ENCODE peak calls at places on chromosomes 6 and 20, in six cellular contexts. G is IMR-90, X is body of pancreas, S is transverse colon, T is tibial nerve, D is heart left ventricle. W is an unnamed sample.

GRCh38 chr6:101163611-101164010 is 229.9 kb upstream of the GRIK2 start:
- DNase-seq in G (no peak), D (no peak), T (no peak), S (no peak), X (no peak), W (no peak)

GRCh38 chr20:45779011-45779915 is 12.4 kb downstream of the WFDC3 start:
- DNase-seq in S (peak; percentile 88), D (peak; percentile 70), T (peak; percentile 90), G (peak; percentile 100), X (peak; percentile 95), W (no peak)

GRCh38 chr20:61520076-61520639 is 268.1 kb downstream of the CDH4 start:
- DNase-seq in X (no peak), D (no peak), T (no peak), G (no peak), S (no peak), W (no peak)

GRCh38 chr20:10949930-10950783 is 276.4 kb upstream of the JAG1 start:
- DNase-seq in G (no peak), S (no peak), D (no peak), X (peak; percentile 52), T (no peak), W (no peak)

GRCh38 chr20:39909447-39909846 is 779.6 kb downstream of the MAFB start:
- DNase-seq in D (no peak), X (peak; percentile 50), G (no peak), T (peak; percentile 24), S (peak; percentile 10), W (no peak)

GRCh38 chr6:110534731-110535164 is 58.3 kb upstream of the SLC22A16 start:
- DNase-seq in S (no peak), D (peak; percentile 45), T (peak; percentile 41), G (peak; percentile 72), X (no peak), W (no peak)

GRCh38 chr6:146700078-146700686 is 101.4 kb downstream of the ADGB start:
- DNase-seq in D (peak; percentile 66), X (peak; percentile 89), G (peak; percentile 83), T (peak; percentile 94), S (peak; percentile 78), W (peak; percentile 2)

GRCh38 chr6:133340557-133340956 is 99.4 kb downstream of the EYA4 start:
- DNase-seq in S (no peak), X (no peak), G (peak; percentile 56), T (no peak), D (no peak), W (no peak)

GRCh38 chr6:146851837-146852236 is 253.1 kb downstream of the ADGB start:
- DNase-seq in D (no peak), T (no peak), G (peak; percentile 94), S (no peak), X (no peak), W (no peak)

GRCh38 chr6:106084106-106084963 is 1.8 kb upstream of the PRDM1 start:
- DNase-seq in T (peak; percentile 48), X (peak; percentile 46), S (peak; percentile 52), D (no peak), G (peak; percentile 92), W (no peak)

GRCh38 chr20:17990278-17990972 is 21.6 kb downstream of the MGME1 start:
- DNase-seq in X (no peak), D (no peak), T (no peak), G (peak; percentile 58), S (no peak), W (no peak)

GRCh38 chr6:33697845-33698244 is 13.7 kb downstream of the UQCC2 start:
- DNase-seq in T (no peak), S (no peak), D (peak; percentile 19), G (no peak), X (no peak), W (no peak)

GRCh38 chr6:84779380-84779779 is 15.0 kb upstream of the TBX18 start:
- DNase-seq in T (no peak), G (no peak), D (no peak), S (no peak), X (no peak), W (no peak)

GRCh38 chr6:5871296-5871695 is 135.4 kb downstream of the NRN1 start:
- DNase-seq in S (no peak), G (no peak), D (no peak), X (no peak), T (no peak), W (no peak)

GRCh38 chr6:11172501-11173337 is 59.7 kb downstream of the NEDD9 start:
- DNase-seq in G (peak; percentile 27), S (peak; percentile 75), X (peak; percentile 63), T (peak; percentile 82), D (peak; percentile 66), W (no peak)

GRCh38 chr6:13573669-13574110 is 711 bp upstream of the SIRT5 start:
- DNase-seq in X (peak; percentile 63), T (no peak), D (peak; percentile 63), S (peak; percentile 53), G (peak; percentile 46), W (no peak)

DNA sequence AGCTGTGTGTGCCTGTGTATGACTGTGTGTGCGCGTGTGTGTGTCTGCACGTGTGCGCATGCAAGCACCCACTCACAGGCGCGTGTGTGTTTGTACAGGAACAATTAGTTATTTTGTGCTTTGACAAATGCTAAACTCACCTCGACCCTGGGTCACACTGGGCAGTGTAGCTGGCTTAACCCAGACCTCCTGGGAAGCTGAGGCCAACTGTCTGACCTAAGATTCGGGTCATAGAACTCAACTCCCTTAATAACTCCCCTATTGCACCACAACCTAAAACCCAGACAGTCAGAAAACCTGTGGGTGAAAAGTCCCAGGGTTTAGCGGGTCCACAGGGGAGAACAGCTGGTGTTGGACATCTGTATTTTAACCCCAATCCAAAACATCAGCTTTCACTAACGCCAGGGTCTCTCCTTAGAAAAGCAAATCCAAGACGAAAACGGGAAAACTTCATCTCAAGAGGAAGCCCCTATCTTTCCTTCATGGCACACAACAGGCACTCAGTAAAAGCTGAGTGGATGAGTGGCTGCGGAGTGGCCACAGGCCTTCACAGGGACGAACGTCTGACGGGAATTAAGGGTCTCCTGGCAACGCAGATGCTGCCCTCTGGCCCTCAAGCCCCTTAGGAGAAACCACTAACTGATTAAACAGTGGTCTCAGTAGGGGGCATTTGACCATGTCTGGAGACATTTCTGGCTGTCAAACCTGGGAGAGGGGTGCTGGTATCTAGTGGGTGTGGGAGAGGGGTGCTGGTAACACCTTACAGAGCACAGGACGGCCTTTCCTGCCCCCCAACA is 4.5 kb downstream of the PMEPA1 start:
- DNase-seq in G (no peak), X (no peak), D (no peak), S (no peak), T (no peak), W (no peak)
- H3K36me3 ChIP-seq in G (no peaks in the 10 kb centered on the region), X (no peaks in the 10 kb centered on the region), D (no peaks in the 10 kb centered on the region), S (no peaks in the 10 kb centered on the region), T (no peaks in the 10 kb centered on the region), W (no peaks in the 10 kb centered on the region)

GRCh38 chr20:35700625-35701148 is 1.5 kb downstream of the ROMO1 start:
- DNase-seq in X (no peak), G (no peak), T (no peak), S (no peak), D (no peak), W (no peak)

GRCh38 chr20:35699914-35700624 is 864 bp downstream of the ROMO1 start:
- DNase-seq in S (no peak), D (no peak), X (no peak), T (no peak), G (peak; percentile 29), W (no peak)

GRCh38 chr20:35704514-35705261 is 5.5 kb downstream of the ROMO1 start:
- DNase-seq in X (no peak), G (no peak), S (no peak), D (no peak), T (no peak), W (no peak)

GRCh38 chr20:35702051-35702823 is 3.0 kb downstream of the ROMO1 start:
- DNase-seq in X (no peak), S (no peak), D (no peak), T (no peak), G (peak; percentile 79), W (no peak)

GRCh38 chr20:35702824-35703695 is 3.9 kb downstream of the ROMO1 start:
- DNase-seq in T (no peak), G (no peak), S (no peak), X (no peak), D (no peak), W (no peak)
- TF ChIP-seq POLR2A in T (no peak), G (no peak), S (no peak), X (no peak), D (no peak), W (no peak)

DNA sequence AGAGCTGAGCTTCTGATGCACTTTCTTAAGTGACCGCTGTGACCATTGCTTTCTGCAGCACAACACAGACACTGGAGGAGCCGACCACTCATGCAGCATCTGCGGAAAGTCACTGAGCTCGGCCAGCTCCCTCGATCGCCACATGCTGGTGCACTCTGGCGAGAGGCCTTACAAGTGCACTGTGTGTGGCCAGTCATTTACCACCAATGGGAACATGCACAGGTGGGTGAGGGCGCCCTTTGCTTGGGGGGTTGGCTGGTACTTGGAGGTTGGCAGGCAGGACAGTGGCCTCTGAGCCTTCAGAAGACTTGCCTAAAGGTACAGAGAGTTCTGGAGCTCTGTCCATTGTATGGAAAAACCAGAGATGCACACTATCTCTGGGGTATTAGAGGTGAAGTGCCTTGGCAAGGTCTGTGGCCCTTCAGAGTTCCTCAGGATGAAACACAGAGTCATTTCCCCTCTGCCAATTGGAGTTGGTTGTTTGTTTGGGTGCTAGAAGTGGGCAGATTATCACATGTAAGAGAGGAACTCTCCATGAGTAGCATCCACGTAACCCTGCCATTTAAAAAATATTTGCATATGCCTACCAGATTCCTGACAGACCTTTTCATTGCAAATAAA is 81.5 kb downstream of the RREB1 start:
- DNase-seq in S (no peak), G (no peak), X (peak; percentile 89), T (no peak), D (no peak), W (no peak)
- H3K36me3 ChIP-seq in S (peaks cover 24% of the 10 kb centered on the region), G (peaks cover 30% of the 10 kb centered on the region), X (no peaks in the 10 kb centered on the region), T (peaks cover 6% of the 10 kb centered on the region), D (peaks cover 12% of the 10 kb centered on the region), W (peaks cover 98% of the 10 kb centered on the region)

GRCh38 chr6:73389854-73390253 is 4.8 kb upstream of the DDX43 start:
- DNase-seq in X (no peak), T (no peak), S (peak; percentile 14), G (no peak), D (no peak), W (no peak)

GRCh38 chr6:73393278-73393677 is 1.4 kb upstream of the DDX43 start:
- DNase-seq in S (no peak), G (peak; percentile 40), X (no peak), D (no peak), T (no peak), W (no peak)

GRCh38 chr6:73388433-73388799 is 6.2 kb upstream of the DDX43 start:
- DNase-seq in T (no peak), S (no peak), X (no peak), G (no peak), D (no peak), W (no peak)

GRCh38 chr6:73391735-73392134 is 2.9 kb upstream of the DDX43 start:
- DNase-seq in G (no peak), S (no peak), D (no peak), T (no peak), X (no peak), W (no peak)

DNA sequence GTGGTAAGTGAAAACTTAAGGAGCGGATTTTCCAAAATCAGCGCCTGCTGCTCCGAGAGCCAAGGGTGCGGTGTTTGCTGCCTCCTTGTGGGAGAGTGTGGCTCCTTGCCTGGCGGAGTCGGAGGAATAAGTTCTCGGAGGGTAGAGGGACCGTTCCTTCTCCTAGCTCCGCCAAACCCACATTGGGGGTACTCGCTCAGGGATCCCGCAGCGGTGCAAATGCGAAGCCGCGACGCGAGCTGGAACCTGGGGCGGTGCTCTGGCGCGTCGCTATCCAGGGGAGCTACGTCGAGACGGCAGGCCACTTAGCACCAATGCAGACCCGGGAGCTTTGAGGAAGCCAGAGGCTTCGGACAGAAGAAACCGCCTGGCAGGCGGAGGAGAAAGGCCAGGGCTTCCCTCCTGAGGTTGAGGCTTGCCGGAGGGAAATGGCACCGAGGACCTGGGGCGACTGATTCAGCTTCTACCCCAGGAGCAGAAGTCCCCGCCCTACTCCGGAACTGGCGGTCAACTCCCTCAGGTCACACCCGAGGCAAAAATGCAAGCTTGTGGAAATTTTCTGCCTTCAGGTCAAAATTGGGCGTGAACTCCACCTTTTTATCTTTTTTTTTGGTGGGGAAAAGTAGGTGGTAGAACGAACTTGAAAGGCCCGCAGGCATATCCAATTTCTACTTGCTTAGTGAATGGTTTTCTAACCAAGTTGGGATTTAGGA is 5.7 kb upstream of the DDX43 start:
- DNase-seq in G (peak; percentile 51), T (peak; percentile 36), S (peak; percentile 68), X (peak; percentile 59), D (peak; percentile 39), W (no peak)
- TF ChIP-seq POLR2A in G (no peak), T (no peak), S (peak; percentile 15), X (peak; percentile 44), D (no peak), W (no peak)

W was measured in esophagus squamous epithelium.